ENCODE peak calls at places on chromosomes 11 and 22, in four cellular contexts. J is CD4-positive, alpha-beta memory T cell; Q is CD8-positive, alpha-beta T cell; M is neural progenitor cell. F is an unnamed sample.

GRCh38 chr11:35364101-35364780 is 55.1 kb downstream of the SLC1A2 start:
- DNase-seq in J (no peak), Q (no peak), M (peak; percentile 13), F (no peak)

GRCh38 chr11:45517171-45517770 is 148.2 kb downstream of the CHST1 start:
- DNase-seq in J (no peak), Q (no peak), M (no peak), F (no peak)

GRCh38 chr11:3073029-3073435 is 15.8 kb upstream of the CARS1 start:
- DNase-seq in J (no peak), Q (no peak), M (no peak), F (no peak)

GRCh38 chr11:116467809-116468208 is 305.0 kb downstream of the BUD13 start:
- DNase-seq in J (no peak), Q (no peak), M (no peak), F (no peak)

GRCh38 chr11:27696961-27697360 is 3.3 kb downstream of the BDNF start:
- DNase-seq in J (no peak), Q (no peak), M (no peak), F (no peak)

GRCh38 chr11:119991669-119992068 is 146.2 kb downstream of the TRIM29 start:
- DNase-seq in J (no peak), Q (no peak), M (no peak), F (no peak)

GRCh38 chr22:19707347-19708322 is 6.7 kb upstream of the SEPTIN5 start:
- DNase-seq in J (no peak), Q (no peak), M (no peak), F (no peak)

GRCh38 chr11:46198245-46198872 is 77.1 kb upstream of the PHF21A start:
- DNase-seq in J (no peak), Q (no peak), M (no peak), F (no peak)

GRCh38 chr11:119204066-119204465 is 2.1 kb upstream of the CBL start:
- DNase-seq in J (no peak), Q (no peak), M (no peak), F (no peak)

GRCh38 chr11:58494096-58494495 is 13.8 kb downstream of the OR5B21 start:
- DNase-seq in J (no peak), Q (no peak), M (no peak), F (no peak)

GRCh38 chr11:34274712-34275398 is 83.0 kb downstream of the ABTB2 start:
- DNase-seq in J (no peak), Q (no peak), M (no peak), F (no peak)

GRCh38 chr11:2461253-2462091 is 16.7 kb downstream of the KCNQ1 start:
- DNase-seq in J (no peak), Q (no peak), M (no peak), F (no peak)

GRCh38 chr22:46004105-46004866 is 27.3 kb upstream of the WNT7B start:
- DNase-seq in J (peak; percentile 32), Q (peak; percentile 40), M (no peak), F (no peak)

GRCh38 chr22:38766076-38766777 is 10.4 kb upstream of the SUN2 start:
- DNase-seq in J (no peak), Q (peak; percentile 51), M (peak; percentile 77), F (peak; percentile 28)

GRCh38 chr11:75576445-75577049 is 14.5 kb downstream of the SERPINH1 start:
- DNase-seq in J (no peak), Q (no peak), M (no peak), F (no peak)

GRCh38 chr11:126146454-126147192 is 64.8 kb downstream of the RPUSD4 start:
- DNase-seq in J (no peak), Q (no peak), M (peak; percentile 96), F (no peak)

GRCh38 chr11:72707032-72707431 is 32.8 kb upstream of the PDE2A start:
- DNase-seq in J (peak; percentile 26), Q (no peak), M (no peak), F (no peak)

GRCh38 chr11:64791781-64792291 is 11.2 kb downstream of the MAP4K2 start:
- DNase-seq in J (no peak), Q (no peak), M (no peak), F (no peak)

GRCh38 chr11:46977038-46977818 is 40.7 kb downstream of the CSTPP1 start:
- DNase-seq in J (no peak), Q (no peak), M (peak; percentile 72), F (no peak)

GRCh38 chr22:36506637-36507517 is at the start of gene FOXRED2:
- DNase-seq in J (peak; percentile 87), Q (peak; percentile 88), M (peak; percentile 91), F (peak; percentile 78)

GRCh38 chr11:3853935-3854659 is 1.4 kb upstream of the STIM1 start:
- DNase-seq in J (peak; percentile 87), Q (peak; percentile 70), M (no peak), F (peak; percentile 60)

GRCh38 chr11:48024635-48025071 is 44.3 kb downstream of the PTPRJ start:
- DNase-seq in J (no peak), Q (no peak), M (no peak), F (no peak)

GRCh38 chr22:38504731-38505594 is 1.1 kb downstream of the DDX17 start:
- DNase-seq in J (peak; percentile 76), Q (peak; percentile 56), M (peak; percentile 29), F (peak; percentile 57)

GRCh38 chr11:110778351-110778750 is 66.1 kb upstream of the ARHGAP20 start:
- DNase-seq in J (no peak), Q (no peak), M (no peak), F (no peak)

GRCh38 chr11:13261600-13262061 is 16.0 kb upstream of the BMAL1 start:
- DNase-seq in J (no peak), Q (no peak), M (no peak), F (no peak)

GRCh38 chr11:35786918-35787557 is 124.5 kb downstream of the TRIM44 start:
- DNase-seq in J (no peak), Q (no peak), M (no peak), F (no peak)

GRCh38 chr11:61357233-61357893 is 4.3 kb downstream of the CYB561A3 start:
- DNase-seq in J (no peak), Q (no peak), M (no peak), F (no peak)

GRCh38 chr11:20592741-20593140 is 6.7 kb upstream of the SLC6A5 start:
- DNase-seq in J (no peak), Q (no peak), M (no peak), F (no peak)

GRCh38 chr22:48464246-48464645 is 1363.4 kb downstream of the BRD1 start:
- DNase-seq in J (no peak), Q (no peak), M (peak; percentile 18), F (no peak)

GRCh38 chr22:20226760-20227350 is 41.3 kb downstream of the RTN4R start:
- DNase-seq in J (no peak), Q (no peak), M (no peak), F (no peak)

GRCh38 chr22:48418831-48419230 is 1408.8 kb downstream of the BRD1 start:
- DNase-seq in J (no peak), Q (no peak), M (no peak), F (no peak)

GRCh38 chr11:74860743-74861142 is 88.1 kb downstream of the XRRA1 start:
- DNase-seq in J (no peak), Q (no peak), M (no peak), F (no peak)

GRCh38 chr11:14768789-14769188 is 123.2 kb downstream of the CYP2R1 start:
- DNase-seq in J (peak; percentile 29), Q (no peak), M (no peak), F (no peak)

GRCh38 chr22:31173386-31174145 is 13.6 kb downstream of the RNF185 start:
- DNase-seq in J (no peak), Q (no peak), M (no peak), F (no peak)

GRCh38 chr22:50684986-50685385 is 12.4 kb downstream of the SHANK3 start:
- DNase-seq in J (no peak), Q (peak; percentile 2), M (peak; percentile 1), F (no peak)

GRCh38 chr11:124277207-124277606 is 21.0 kb downstream of the OR8G5 start:
- DNase-seq in J (no peak), Q (no peak), M (no peak), F (no peak)

GRCh38 chr11:10162222-10162621 is 131.8 kb downstream of the SBF2 start:
- DNase-seq in J (no peak), Q (no peak), M (no peak), F (no peak)
- H3K27ac ChIP-seq in J (no peak overlapping the region), Q (no peak overlapping the region), M (no peak overlapping the region), F (no peak overlapping the region)

DNA sequence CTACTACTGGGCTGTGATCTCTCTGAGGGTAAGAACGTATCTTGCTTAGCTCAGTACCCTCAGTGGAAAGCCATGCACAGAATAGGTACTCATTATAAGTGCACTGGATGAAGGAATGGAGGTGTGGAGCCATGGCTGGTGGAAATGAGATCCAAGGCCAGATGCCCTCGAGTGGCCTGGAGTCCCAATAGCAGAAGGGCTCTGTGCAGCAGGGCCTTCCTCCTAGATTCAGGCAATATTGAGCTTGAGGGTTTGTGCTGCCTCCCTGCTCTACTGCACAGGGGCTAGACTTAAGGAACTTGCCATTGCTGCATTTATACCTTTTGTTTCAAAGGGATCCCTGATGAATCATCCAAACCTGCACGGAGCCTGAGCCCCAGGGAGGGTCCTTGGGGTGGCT is 33.6 kb upstream of the TUB start:
- DNase-seq in J (no peak), Q (no peak), M (no peak), F (no peak)
- H3K27me3 ChIP-seq in J (no peaks in the 10 kb centered on the region), Q (no peaks in the 10 kb centered on the region), M (peaks cover 15% of the 10 kb centered on the region), F (no peaks in the 10 kb centered on the region)

GRCh38 chr11:12189543-12190235 is 79.3 kb downstream of the MICAL2 start:
- DNase-seq in J (peak; percentile 73), Q (peak; percentile 43), M (no peak), F (peak; percentile 34)
- H3K27ac ChIP-seq in J (peak overlapping the region; percentile 45), Q (no peak overlapping the region), M (no peak overlapping the region), F (no peak overlapping the region)

DNA sequence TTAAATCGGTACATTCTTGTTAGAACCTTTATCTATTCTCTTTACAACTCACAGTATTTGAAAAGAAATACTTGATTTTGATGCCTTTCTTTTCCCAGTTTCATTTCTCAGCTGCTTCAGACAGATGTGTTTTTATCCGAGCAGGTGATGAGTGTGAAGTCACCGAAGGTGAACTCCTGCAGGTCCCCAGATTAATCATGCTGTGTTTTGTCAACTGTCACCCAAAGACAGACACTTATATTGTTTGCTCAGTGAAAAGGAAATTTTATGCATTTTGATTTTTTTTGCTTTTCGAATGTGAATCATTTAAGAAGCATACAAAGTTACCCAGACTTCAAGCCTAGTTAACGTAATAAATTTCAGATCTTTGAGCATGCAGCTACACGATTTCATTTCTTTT is 7.8 kb upstream of the TMPRSS13 start:
- DNase-seq in J (no peak), Q (no peak), M (no peak), F (no peak)
- H3K27me3 ChIP-seq in J (no peaks in the 10 kb centered on the region), Q (no peaks in the 10 kb centered on the region), M (no peaks in the 10 kb centered on the region), F (no peaks in the 10 kb centered on the region)

GRCh38 chr22:24433868-24434471 is 6.6 kb downstream of the ADORA2A start:
- DNase-seq in J (peak; percentile 85), Q (no peak), M (no peak), F (no peak)

GRCh38 chr22:24436553-24436952 is 9.2 kb downstream of the ADORA2A start:
- DNase-seq in J (no peak), Q (no peak), M (no peak), F (no peak)

GRCh38 chr22:24435861-24436351 is 8.5 kb downstream of the ADORA2A start:
- DNase-seq in J (no peak), Q (no peak), M (no peak), F (no peak)

GRCh38 chr22:24434472-24435322 is 7.3 kb downstream of the ADORA2A start:
- DNase-seq in J (peak; percentile 95), Q (peak; percentile 79), M (no peak), F (no peak)

DNA sequence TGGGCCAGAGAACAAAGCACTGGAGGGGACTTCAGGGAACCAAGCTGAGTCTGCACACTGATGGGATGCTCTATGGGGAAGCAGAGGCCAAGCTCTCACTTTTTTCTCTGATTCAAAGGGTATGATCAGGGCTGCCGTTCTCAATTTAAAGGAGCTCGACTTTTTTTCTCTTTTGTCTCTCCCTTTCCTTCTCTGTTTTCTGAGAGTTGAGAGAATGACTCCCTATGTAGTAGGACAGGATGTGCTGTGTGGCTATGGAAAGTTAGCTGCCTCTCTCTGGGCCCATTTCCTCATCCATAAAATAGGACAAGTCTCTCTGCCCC is 7.9 kb downstream of the ADORA2A start:
- DNase-seq in J (no peak), Q (no peak), M (no peak), F (no peak)
- H3K27ac ChIP-seq in J (peak overlapping the region; percentile 59), Q (peak overlapping the region; percentile 55), M (no peak overlapping the region), F (peak overlapping the region; percentile 98)

F was measured in CD4-positive, alpha-beta T cell.